ENCODE peak calls at places on chromosome 19, in ten cellular contexts. N, Q, X, L, Y, W, E, P, O and F are unnamed samples.

GRCh38 chr19:29724102-29724641 is 9.1 kb upstream of the C19orf12 start:
- DNase-seq in N (peak), Q (no peak), X (peak), L (no peak), Y (peak), W (peak), E (no peak), P (no peak), O (no peak), F (peak)

GRCh38 chr19:10503002-10503789 is at the start of gene KEAP1:
- DNase-seq in N (no peak), Q (no peak), X (peak), L (no peak), Y (peak), W (peak), E (no peak), P (no peak), O (peak), F (peak)

GRCh38 chr19:45498411-45499195 is at the start of gene PPM1N:
- DNase-seq in N (peak), Q (peak), X (peak), L (peak), Y (peak), W (no peak), E (peak), P (no peak), O (peak), F (peak)

GRCh38 chr19:46181386-46181774 is 33.3 kb downstream of the IGFL2 start:
- DNase-seq in N (no peak), Q (no peak), X (peak), L (no peak), Y (no peak), W (no peak), E (no peak), P (no peak), O (no peak), F (peak)

GRCh38 chr19:3723883-3724282 is 15.7 kb downstream of the TJP3 start:
- DNase-seq in N (no peak), Q (no peak), X (no peak), L (no peak), Y (no peak), W (no peak), E (no peak), P (no peak), O (no peak), F (no peak)

GRCh38 chr19:46863818-46864629 is 3.2 kb downstream of the ARHGAP35 start:
- DNase-seq in N (peak), Q (no peak), X (peak), L (no peak), Y (no peak), W (no peak), E (no peak), P (no peak), O (no peak), F (no peak)

GRCh38 chr19:58543826-58544590 is at the start of gene TRIM28:
- DNase-seq in N (peak), Q (peak), X (peak), L (peak), Y (peak), W (no peak), E (peak), P (peak), O (peak), F (peak)

GRCh38 chr19:51407631-51408131 is 9.8 kb downstream of the SIGLEC10 start:
- DNase-seq in N (peak), Q (peak), X (peak), L (no peak), Y (no peak), W (no peak), E (no peak), P (peak), O (no peak), F (peak)

GRCh38 chr19:825897-826640 is 1.6 kb upstream of the AZU1 start:
- DNase-seq in N (no peak), Q (no peak), X (no peak), L (no peak), Y (no peak), W (no peak), E (no peak), P (no peak), O (no peak), F (no peak)

GRCh38 chr19:33382006-33382405 is 8.5 kb downstream of the CEBPG start:
- DNase-seq in N (no peak), Q (no peak), X (no peak), L (no peak), Y (no peak), W (no peak), E (no peak), P (no peak), O (no peak), F (no peak)

GRCh38 chr19:13974073-13974472 is 21.8 kb downstream of the DCAF15 start:
- DNase-seq in N (peak), Q (no peak), X (peak), L (no peak), Y (peak), W (no peak), E (no peak), P (peak), O (no peak), F (peak)

GRCh38 chr19:5693195-5694166 is 3.4 kb downstream of the RPL36 start:
- DNase-seq in N (no peak), Q (no peak), X (no peak), L (no peak), Y (peak), W (no peak), E (no peak), P (no peak), O (no peak), F (peak)

GRCh38 chr19:40585677-40586422 is 9.2 kb downstream of the SHKBP1 start:
- DNase-seq in N (no peak), Q (no peak), X (peak), L (no peak), Y (no peak), W (no peak), E (no peak), P (no peak), O (no peak), F (no peak)

GRCh38 chr19:55212447-55212846 is 3.1 kb upstream of the PTPRH start:
- DNase-seq in N (no peak), Q (no peak), X (no peak), L (no peak), Y (peak), W (no peak), E (no peak), P (peak), O (peak), F (peak)

GRCh38 chr19:17682273-17682672 is 5.9 kb downstream of the UNC13A start:
- DNase-seq in N (no peak), Q (no peak), X (no peak), L (no peak), Y (no peak), W (no peak), E (no peak), P (no peak), O (no peak), F (no peak)

GRCh38 chr19:49637865-49638350 is 2.0 kb downstream of the RRAS start:
- DNase-seq in N (peak), Q (no peak), X (peak), L (no peak), Y (no peak), W (no peak), E (no peak), P (no peak), O (no peak), F (no peak)